ENCODE peak calls at places on chromosome 13, in nine cellular contexts. R is testis, P is heart left ventricle, E is tibial nerve, Q is upper lobe of right lung, N is ascending aorta, S is pancreas, I is body of pancreas, V is cardiac muscle cell. L is an unnamed sample. For H3K4me1, the result is how much of the 10 kb centered on the place peaks cover.

GRCh38 chr13:109924376-109924775 is 138.0 kb upstream of the IRS2 start:
- DNase-seq in I (no peak), Q (no peak), V (no peak), N (no peak), E (no peak), P (no peak), R (no peak), S (no peak), L (no peak)

GRCh38 chr13:36353001-36353400 is 6.8 kb upstream of the SPART start:
- DNase-seq in S (no peak), R (no peak), I (no peak), P (no peak), E (no peak), Q (no peak), N (no peak), V (no peak), L (no peak)

GRCh38 chr13:113820813-113821651 is 42.8 kb downstream of the GAS6 start:
- DNase-seq in S (peak), P (peak), I (no peak), R (peak), Q (no peak), E (peak), N (peak), V (no peak), L (peak)

GRCh38 chr13:49533011-49533410 is 37.3 kb downstream of the PHF11 start:
- DNase-seq in N (no peak), R (no peak), S (no peak), Q (no peak), V (no peak), P (no peak), E (no peak), I (no peak), L (no peak)

GRCh38 chr13:110397445-110397844 is 90.4 kb downstream of the COL4A2 start:
- DNase-seq in N (peak), E (peak), P (no peak), R (no peak), I (no peak), S (no peak), V (no peak), Q (no peak), L (no peak)

GRCh38 chr13:50898338-50898737 is 11.3 kb upstream of the RNASEH2B start:
- DNase-seq in N (no peak), I (no peak), S (no peak), V (no peak), Q (no peak), P (no peak), E (no peak), R (no peak), L (no peak)

GRCh38 chr13:37173214-37173613 is 67.8 kb upstream of the CSNK1A1L start:
- DNase-seq in N (no peak), S (no peak), R (no peak), Q (no peak), I (no peak), P (no peak), E (no peak), V (no peak), L (no peak)

GRCh38 chr13:85298387-85298924 is 500.8 kb downstream of the SLITRK6 start:
- DNase-seq in V (no peak), I (no peak), R (no peak), Q (no peak), S (no peak), E (no peak), P (no peak), N (no peak), L (no peak)

GRCh38 chr13:87274209-87274819 is 396.9 kb upstream of the SLITRK5 start:
- DNase-seq in R (peak), V (peak), Q (no peak), E (no peak), I (peak), N (no peak), S (no peak), P (no peak), L (no peak)

GRCh38 chr13:75785130-75785529 is 149.0 kb downstream of the LMO7 start:
- DNase-seq in V (no peak), S (no peak), Q (no peak), N (no peak), R (no peak), E (no peak), P (no peak), I (no peak), L (no peak)

GRCh38 chr13:33494596-33495214 is 209.2 kb upstream of the STARD13 start:
- DNase-seq in N (no peak), Q (no peak), E (no peak), V (no peak), R (no peak), P (no peak), I (no peak), S (no peak), L (peak)

GRCh38 chr13:94997126-94997525 is 284.8 kb upstream of the SOX21 start:
- DNase-seq in V (no peak), P (no peak), I (no peak), S (no peak), E (no peak), N (no peak), R (no peak), Q (no peak), L (no peak)

GRCh38 chr13:40626566-40626965 is 39.9 kb downstream of the FOXO1 start:
- DNase-seq in N (no peak), R (no peak), P (no peak), Q (no peak), S (no peak), V (no peak), E (no peak), I (no peak), L (no peak)

GRCh38 chr13:43473437-43473836 is 313.3 kb downstream of the ENOX1 start:
- DNase-seq in E (no peak), R (no peak), N (no peak), Q (no peak), I (no peak), P (no peak), V (peak), S (no peak), L (no peak)

GRCh38 chr13:34942732-34943674 is 933 bp downstream of the NBEA start:
- DNase-seq in I (peak), E (no peak), S (peak), V (peak), Q (peak), R (peak), P (peak), N (peak), L (peak)

GRCh38 chr13:30659980-30660379 is 42.3 kb downstream of the USPL1 start:
- DNase-seq in V (peak), Q (no peak), N (no peak), P (no peak), R (no peak), S (no peak), E (no peak), I (no peak), L (no peak)

GRCh38 chr13:59537500-59537899 is 626.2 kb downstream of the DIAPH3 start:
- DNase-seq in S (no peak), E (no peak), I (no peak), V (no peak), N (no peak), Q (no peak), P (no peak), R (no peak), L (no peak)

GRCh38 chr13:85665286-85665685 is 133.9 kb downstream of the SLITRK6 start:
- DNase-seq in R (no peak), V (no peak), E (no peak), S (no peak), Q (no peak), N (no peak), I (no peak), P (no peak), L (no peak)

GRCh38 chr13:29587645-29588044 is 7.8 kb downstream of the SLC7A1 start:
- DNase-seq in Q (no peak), R (peak), P (no peak), S (no peak), V (no peak), E (no peak), I (no peak), N (no peak), L (no peak)

GRCh38 chr13:47005761-47006414 is 109.0 kb upstream of the HTR2A start:
- DNase-seq in E (no peak), P (no peak), R (no peak), I (no peak), N (no peak), Q (no peak), V (no peak), S (no peak), L (no peak)

GRCh38 chr13:112616586-112617381 is 28.8 kb upstream of the TUBGCP3 start:
- DNase-seq in R (peak), V (peak), I (peak), Q (no peak), E (no peak), N (no peak), S (no peak), P (no peak), L (no peak)

GRCh38 chr13:61695147-61695546 is 279.5 kb upstream of the PCDH20 start:
- DNase-seq in V (no peak), N (no peak), Q (no peak), P (no peak), S (no peak), R (no peak), I (no peak), E (no peak), L (no peak)

GRCh38 chr13:48514776-48515175 is 18.1 kb downstream of the RCBTB2 start:
- DNase-seq in P (no peak), S (no peak), E (no peak), R (no peak), N (no peak), Q (no peak), I (no peak), V (no peak), L (no peak)

GRCh38 chr13:101127741-101128353 is 288.5 kb downstream of the NALCN start:
- DNase-seq in R (peak), S (no peak), V (peak), Q (no peak), I (peak), N (no peak), E (peak), P (no peak), L (no peak)

GRCh38 chr13:30520571-30520970 is 54.8 kb upstream of the HMGB1 start:
- DNase-seq in I (no peak), N (no peak), R (no peak), Q (no peak), V (no peak), P (no peak), E (no peak), S (no peak), L (no peak)

GRCh38 chr13:102487330-102487729 is 85.5 kb upstream of the FGF14 start:
- DNase-seq in Q (no peak), S (no peak), P (no peak), E (no peak), I (no peak), N (no peak), V (no peak), R (no peak), L (no peak)

DNA sequence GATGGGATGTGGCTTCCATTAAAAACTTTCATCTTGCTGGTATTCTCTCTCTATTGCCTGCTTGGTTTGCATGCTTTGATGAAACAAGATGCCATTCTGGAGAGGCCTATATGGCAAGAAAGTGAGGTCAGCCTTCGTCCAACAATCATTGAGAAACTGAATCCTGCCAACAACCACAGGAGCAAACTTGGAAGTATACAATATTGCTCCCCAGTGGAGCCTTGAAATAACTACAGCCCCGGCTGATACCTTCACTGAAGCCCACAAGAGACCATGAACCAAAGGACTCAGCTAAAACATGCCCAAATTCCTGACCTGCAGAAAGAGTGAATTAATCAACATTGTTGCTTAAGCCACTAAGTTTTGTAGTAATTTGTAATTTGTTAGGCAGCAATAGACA is 82.5 kb upstream of the FGF14 start:
- DNase-seq in N (no peak), I (no peak), Q (no peak), R (no peak), S (no peak), V (peak), P (no peak), E (no peak), L (no peak)
- TF ChIP-seq CTCF in N (no peak), I (no peak), Q (no peak), R (no peak), S (no peak), V (no peak), P (no peak), E (no peak), L (peak)

DNA sequence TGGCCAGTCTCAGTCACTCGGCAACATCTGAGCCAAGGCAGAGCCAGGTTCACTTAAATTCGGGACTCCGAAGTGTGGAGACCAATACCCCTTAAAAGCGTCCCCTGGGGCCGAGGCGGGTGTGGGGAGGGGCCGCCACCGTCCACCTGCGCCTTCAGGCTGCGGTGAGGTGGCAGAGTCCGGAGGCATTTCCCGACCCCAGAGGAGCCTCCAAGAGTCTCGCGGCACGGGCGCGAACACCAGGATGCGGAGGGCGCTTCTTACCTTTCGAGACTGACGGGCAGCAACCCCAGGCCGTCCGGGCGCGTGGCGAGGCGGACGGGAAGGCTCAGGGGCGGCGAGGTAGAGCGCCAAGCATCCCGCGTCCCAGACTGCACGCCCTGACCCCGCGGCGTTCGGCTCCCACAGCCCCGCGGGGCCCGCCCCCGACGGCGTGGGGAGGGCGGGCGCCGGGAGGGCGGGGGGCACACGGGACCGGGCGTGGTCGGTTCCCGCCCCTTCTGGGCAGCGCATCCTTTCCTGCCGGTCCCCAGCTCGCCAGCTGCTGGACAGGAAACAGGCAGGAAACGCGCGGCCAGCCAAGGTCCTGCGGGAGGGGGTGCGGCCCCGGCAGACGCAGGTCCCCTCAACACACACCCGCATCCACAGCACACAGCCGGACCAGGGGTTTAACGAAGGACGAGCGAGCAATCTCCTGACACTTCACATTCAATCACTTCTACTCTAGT is at the start of gene THSD1:
- DNase-seq in Q (peak), E (peak), P (peak), R (no peak), I (peak), V (no peak), S (peak), N (peak), L (peak)
- H3K4me3 ChIP-seq in Q (peak), E (peak), P (peak), R (peak), I (no peak), V (peak), S (peak), N (peak), L (peak)

DNA sequence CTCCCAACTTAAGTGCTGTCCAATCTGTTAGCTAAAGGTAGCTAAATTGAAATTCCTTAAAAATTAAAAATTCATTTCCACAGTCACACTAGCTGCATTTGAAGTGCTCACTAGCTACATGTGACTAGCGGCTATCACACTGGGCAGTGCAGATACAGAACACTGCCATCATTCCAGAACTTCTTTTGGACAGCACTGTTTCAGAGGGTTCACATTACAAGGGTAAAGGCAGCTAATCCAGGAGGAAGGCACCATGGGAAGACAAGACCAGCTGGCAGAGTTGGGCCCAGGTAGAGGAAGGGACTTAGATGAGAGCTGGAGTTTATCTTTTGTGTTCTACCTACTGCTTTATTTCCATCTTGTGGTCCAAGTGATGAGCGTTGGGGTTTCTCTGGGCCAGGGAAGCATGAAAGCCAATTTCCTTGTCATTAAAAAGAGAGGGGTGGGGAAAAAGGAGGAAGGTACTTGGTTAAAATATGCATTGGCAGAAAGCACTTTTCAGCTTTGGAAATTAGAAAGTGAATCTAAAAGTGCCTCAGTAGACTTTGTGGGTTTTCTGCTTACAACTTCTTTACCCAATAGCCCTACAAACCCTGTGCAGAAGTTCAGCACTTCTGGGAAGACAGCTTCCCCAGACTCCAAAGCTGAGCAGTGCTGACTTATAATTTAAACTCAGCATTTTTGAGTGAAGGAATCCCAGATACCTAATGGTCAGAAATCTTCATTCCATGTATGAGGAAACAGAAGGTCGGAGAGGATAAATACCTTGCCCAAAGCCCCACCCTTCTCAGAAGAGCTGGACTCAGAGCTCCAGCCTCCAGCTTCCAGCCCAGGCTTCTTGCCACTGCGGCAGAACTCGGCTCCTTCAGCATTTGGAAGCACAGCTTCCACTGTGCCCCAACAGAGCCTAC is 49.5 kb downstream of the ATP7B start:
- DNase-seq in P (no peak), R (no peak), Q (no peak), N (no peak), E (no peak), I (no peak), S (no peak), V (no peak), L (no peak)
- H3K4me1 ChIP-seq in P (under half), R (under half), Q (under half), N (under half), E (under half), I (under half), S (under half), V (under half), L (under half)

DNA sequence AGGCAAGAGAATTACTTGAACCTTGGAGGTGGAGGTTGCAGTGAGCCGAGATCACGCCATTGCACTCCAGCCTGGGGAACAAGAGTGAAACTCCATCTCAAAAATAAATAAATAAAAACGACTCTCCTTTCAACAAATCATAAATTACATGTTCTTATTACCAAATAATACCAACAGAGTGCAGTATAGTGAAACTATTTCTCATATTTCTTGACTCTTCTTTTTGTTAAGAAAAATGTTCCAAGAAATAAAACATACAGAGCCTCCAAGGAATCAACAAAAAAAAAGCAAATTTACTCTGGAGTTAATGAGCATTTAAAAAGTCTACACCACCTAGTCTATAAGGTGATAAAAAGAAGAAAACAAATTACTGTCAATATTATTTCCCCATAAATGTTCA is 188.8 kb downstream of the KLF12 start:
- DNase-seq in P (no peak), R (no peak), E (no peak), Q (no peak), I (no peak), V (no peak), S (no peak), N (no peak), L (no peak)
- TF ChIP-seq CTCF in P (no peak), R (peak), E (no peak), Q (no peak), I (no peak), V (no peak), S (no peak), N (peak), L (peak)